ENCODE peak calls at places on chromosomes 7 and 10, in eight cellular contexts. One of them, this sample, is unnamed.

GRCh38 chr10:48231699-48232315 is 42.7 kb downstream of the FRMPD2 start:
- DNase-seq in nephron progenitor cell: no peak
- DNase-seq in CD14-positive monocyte: no peak
- DNase-seq in heart right ventricle: no peak
- DNase-seq in epithelial cell of esophagus: peak
- DNase-seq in A673: no peak
- DNase-seq in fibroblast of the aortic adventitia: no peak
- DNase-seq in sigmoid colon: no peak
- DNase-seq in this sample: no peak

GRCh38 chr7:22713463-22713862 is 13.5 kb upstream of the IL6 start:
- DNase-seq in fibroblast of the aortic adventitia: no peak
- DNase-seq in epithelial cell of esophagus: no peak
- DNase-seq in heart right ventricle: no peak
- DNase-seq in nephron progenitor cell: no peak
- DNase-seq in CD14-positive monocyte: no peak
- DNase-seq in A673: no peak
- DNase-seq in sigmoid colon: no peak
- DNase-seq in this sample: no peak

GRCh38 chr10:91579351-91579985 is 53.4 kb downstream of the PPP1R3C start:
- DNase-seq in fibroblast of the aortic adventitia: peak
- DNase-seq in nephron progenitor cell: no peak
- DNase-seq in CD14-positive monocyte: no peak
- DNase-seq in epithelial cell of esophagus: peak
- DNase-seq in heart right ventricle: no peak
- DNase-seq in A673: no peak
- DNase-seq in sigmoid colon: no peak
- DNase-seq in this sample: no peak

GRCh38 chr7:68362745-68363518 is 1235.3 kb upstream of the AUTS2 start:
- DNase-seq in nephron progenitor cell: no peak
- DNase-seq in A673: no peak
- DNase-seq in fibroblast of the aortic adventitia: no peak
- DNase-seq in CD14-positive monocyte: no peak
- DNase-seq in heart right ventricle: no peak
- DNase-seq in sigmoid colon: no peak
- DNase-seq in epithelial cell of esophagus: no peak
- DNase-seq in this sample: no peak

GRCh38 chr10:5510281-5511072 is 11.1 kb upstream of the CALML5 start:
- DNase-seq in fibroblast of the aortic adventitia: peak
- DNase-seq in CD14-positive monocyte: no peak
- DNase-seq in sigmoid colon: peak
- DNase-seq in epithelial cell of esophagus: no peak
- DNase-seq in heart right ventricle: no peak
- DNase-seq in nephron progenitor cell: no peak
- DNase-seq in A673: no peak
- DNase-seq in this sample: no peak

GRCh38 chr10:22453320-22453719 is 108.0 kb downstream of the SPAG6 start:
- DNase-seq in fibroblast of the aortic adventitia: no peak
- DNase-seq in CD14-positive monocyte: no peak
- DNase-seq in heart right ventricle: no peak
- DNase-seq in nephron progenitor cell: no peak
- DNase-seq in epithelial cell of esophagus: no peak
- DNase-seq in A673: no peak
- DNase-seq in sigmoid colon: no peak
- DNase-seq in this sample: no peak

GRCh38 chr7:28873410-28873809 is 84.7 kb downstream of the TRIL start:
- DNase-seq in sigmoid colon: no peak
- DNase-seq in nephron progenitor cell: no peak
- DNase-seq in fibroblast of the aortic adventitia: no peak
- DNase-seq in epithelial cell of esophagus: no peak
- DNase-seq in heart right ventricle: no peak
- DNase-seq in CD14-positive monocyte: no peak
- DNase-seq in A673: no peak
- DNase-seq in this sample: no peak

GRCh38 chr7:137801003-137801402 is 45.8 kb downstream of the DGKI start:
- DNase-seq in A673: no peak
- DNase-seq in fibroblast of the aortic adventitia: peak
- DNase-seq in epithelial cell of esophagus: peak
- DNase-seq in nephron progenitor cell: no peak
- DNase-seq in heart right ventricle: no peak
- DNase-seq in CD14-positive monocyte: no peak
- DNase-seq in sigmoid colon: no peak
- DNase-seq in this sample: peak

GRCh38 chr7:69367785-69368184 is 230.5 kb upstream of the AUTS2 start:
- DNase-seq in sigmoid colon: no peak
- DNase-seq in epithelial cell of esophagus: no peak
- DNase-seq in heart right ventricle: no peak
- DNase-seq in A673: no peak
- DNase-seq in nephron progenitor cell: no peak
- DNase-seq in fibroblast of the aortic adventitia: no peak
- DNase-seq in CD14-positive monocyte: no peak
- DNase-seq in this sample: no peak

GRCh38 chr7:5479133-5479745 is 55.6 kb upstream of the TNRC18 start:
- DNase-seq in sigmoid colon: no peak
- DNase-seq in fibroblast of the aortic adventitia: peak
- DNase-seq in nephron progenitor cell: no peak
- DNase-seq in A673: no peak
- DNase-seq in CD14-positive monocyte: no peak
- DNase-seq in heart right ventricle: no peak
- DNase-seq in epithelial cell of esophagus: no peak
- DNase-seq in this sample: no peak

GRCh38 chr10:78973901-78974408 is 94.8 kb upstream of the ZMIZ1 start:
- DNase-seq in fibroblast of the aortic adventitia: peak
- DNase-seq in CD14-positive monocyte: no peak
- DNase-seq in nephron progenitor cell: peak
- DNase-seq in sigmoid colon: peak
- DNase-seq in A673: peak
- DNase-seq in epithelial cell of esophagus: no peak
- DNase-seq in heart right ventricle: peak
- DNase-seq in this sample: peak

GRCh38 chr10:71963756-71964668 is at the start of gene CHST3:
- DNase-seq in heart right ventricle: peak
- DNase-seq in nephron progenitor cell: peak
- DNase-seq in epithelial cell of esophagus: peak
- DNase-seq in fibroblast of the aortic adventitia: peak
- DNase-seq in A673: peak
- DNase-seq in CD14-positive monocyte: no peak
- DNase-seq in sigmoid colon: peak
- DNase-seq in this sample: peak

GRCh38 chr10:118298787-118299186 is 43.3 kb downstream of the FAM204A start:
- DNase-seq in CD14-positive monocyte: no peak
- DNase-seq in fibroblast of the aortic adventitia: no peak
- DNase-seq in heart right ventricle: no peak
- DNase-seq in sigmoid colon: no peak
- DNase-seq in epithelial cell of esophagus: no peak
- DNase-seq in nephron progenitor cell: no peak
- DNase-seq in A673: no peak
- DNase-seq in this sample: no peak

GRCh38 chr7:155980841-155981240 is 168.6 kb upstream of the SHH start:
- DNase-seq in fibroblast of the aortic adventitia: no peak
- DNase-seq in A673: no peak
- DNase-seq in CD14-positive monocyte: peak
- DNase-seq in sigmoid colon: peak
- DNase-seq in epithelial cell of esophagus: no peak
- DNase-seq in nephron progenitor cell: no peak
- DNase-seq in heart right ventricle: no peak
- DNase-seq in this sample: no peak

GRCh38 chr7:28750981-28751380 is 207.1 kb downstream of the TRIL start:
- DNase-seq in sigmoid colon: no peak
- DNase-seq in A673: no peak
- DNase-seq in CD14-positive monocyte: no peak
- DNase-seq in heart right ventricle: no peak
- DNase-seq in nephron progenitor cell: no peak
- DNase-seq in fibroblast of the aortic adventitia: no peak
- DNase-seq in epithelial cell of esophagus: no peak
- DNase-seq in this sample: no peak

GRCh38 chr7:107539824-107540223 is 23.9 kb downstream of the COG5 start:
- DNase-seq in sigmoid colon: no peak
- DNase-seq in nephron progenitor cell: no peak
- DNase-seq in CD14-positive monocyte: no peak
- DNase-seq in A673: no peak
- DNase-seq in heart right ventricle: no peak
- DNase-seq in fibroblast of the aortic adventitia: no peak
- DNase-seq in epithelial cell of esophagus: no peak
- DNase-seq in this sample: no peak

GRCh38 chr10:4833286-4833685 is 7.3 kb downstream of the AKR1E2 start:
- DNase-seq in A673: no peak
- DNase-seq in fibroblast of the aortic adventitia: no peak
- DNase-seq in heart right ventricle: no peak
- DNase-seq in sigmoid colon: no peak
- DNase-seq in nephron progenitor cell: no peak
- DNase-seq in CD14-positive monocyte: no peak
- DNase-seq in epithelial cell of esophagus: no peak
- DNase-seq in this sample: no peak

GRCh38 chr10:43221419-43222293 is 45.2 kb downstream of the RASGEF1A start:
- DNase-seq in A673: no peak
- DNase-seq in nephron progenitor cell: peak
- DNase-seq in heart right ventricle: no peak
- DNase-seq in CD14-positive monocyte: peak
- DNase-seq in sigmoid colon: peak
- DNase-seq in epithelial cell of esophagus: no peak
- DNase-seq in fibroblast of the aortic adventitia: no peak
- DNase-seq in this sample: peak

GRCh38 chr10:98745645-98746044 is 298.9 kb upstream of the HPS1 start:
- DNase-seq in A673: no peak
- DNase-seq in fibroblast of the aortic adventitia: no peak
- DNase-seq in epithelial cell of esophagus: no peak
- DNase-seq in heart right ventricle: no peak
- DNase-seq in nephron progenitor cell: no peak
- DNase-seq in CD14-positive monocyte: no peak
- DNase-seq in sigmoid colon: no peak
- DNase-seq in this sample: no peak

GRCh38 chr10:132360766-132361447 is 28.9 kb downstream of the LRRC27 start:
- DNase-seq in heart right ventricle: no peak
- DNase-seq in epithelial cell of esophagus: no peak
- DNase-seq in fibroblast of the aortic adventitia: no peak
- DNase-seq in CD14-positive monocyte: no peak
- DNase-seq in A673: no peak
- DNase-seq in nephron progenitor cell: peak
- DNase-seq in sigmoid colon: peak
- DNase-seq in this sample: peak
- TF ChIP-seq CTCF in heart right ventricle: peak
- TF ChIP-seq CTCF in epithelial cell of esophagus: peak
- TF ChIP-seq CTCF in fibroblast of the aortic adventitia: peak
- TF ChIP-seq CTCF in CD14-positive monocyte: peak
- TF ChIP-seq CTCF in A673: peak
- TF ChIP-seq CTCF in nephron progenitor cell: peak
- TF ChIP-seq CTCF in sigmoid colon: no peak
- TF ChIP-seq CTCF in this sample: peak

DNA sequence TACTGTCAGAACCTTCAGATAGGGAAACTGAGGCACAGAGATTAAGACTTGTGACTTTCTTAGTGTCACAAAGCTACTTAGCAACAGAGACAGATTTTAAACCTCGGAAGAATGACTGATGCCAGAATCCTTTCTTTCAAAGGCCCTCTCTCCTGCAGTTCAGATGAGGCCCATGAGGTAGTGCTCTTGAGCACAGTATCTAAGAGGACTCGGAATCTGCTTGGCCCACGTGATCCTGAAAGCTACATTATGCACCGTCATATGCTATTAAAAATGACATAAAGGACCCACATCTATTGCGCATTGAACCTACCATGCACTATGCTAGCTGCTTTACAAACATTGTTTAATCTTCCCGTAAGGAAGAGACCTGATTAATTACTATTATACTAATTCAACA is 355.9 kb downstream of the SFMBT2 start:
- DNase-seq in heart right ventricle: no peak
- DNase-seq in epithelial cell of esophagus: no peak
- DNase-seq in fibroblast of the aortic adventitia: no peak
- DNase-seq in A673: peak
- DNase-seq in nephron progenitor cell: peak
- DNase-seq in CD14-positive monocyte: no peak
- DNase-seq in sigmoid colon: no peak
- DNase-seq in this sample: peak
- TF ChIP-seq CTCF in heart right ventricle: peak
- TF ChIP-seq CTCF in epithelial cell of esophagus: no peak
- TF ChIP-seq CTCF in fibroblast of the aortic adventitia: peak
- TF ChIP-seq CTCF in A673: peak
- TF ChIP-seq CTCF in nephron progenitor cell: peak
- TF ChIP-seq CTCF in CD14-positive monocyte: peak
- TF ChIP-seq CTCF in sigmoid colon: no peak
- TF ChIP-seq CTCF in this sample: peak

DNA sequence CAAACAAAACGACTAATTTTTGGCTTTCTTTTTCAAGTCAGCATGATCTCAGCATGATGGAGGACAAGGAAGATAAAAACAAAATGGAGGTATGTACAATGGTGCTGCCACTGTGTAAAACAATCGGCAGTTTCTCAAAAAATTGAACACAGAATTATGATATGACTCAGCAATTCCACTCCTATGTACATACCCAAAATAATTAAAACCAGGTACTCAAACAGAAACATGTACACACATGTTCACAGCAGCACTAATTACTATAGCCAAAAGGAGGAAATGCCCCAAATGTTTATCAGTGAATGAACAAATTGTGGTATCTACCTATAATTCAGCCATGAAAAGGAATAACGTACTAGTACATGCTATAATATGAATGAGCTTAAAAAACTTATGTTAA is 29.9 kb downstream of the SNX13 start:
- DNase-seq in nephron progenitor cell: no peak
- DNase-seq in sigmoid colon: no peak
- DNase-seq in CD14-positive monocyte: no peak
- DNase-seq in A673: no peak
- DNase-seq in fibroblast of the aortic adventitia: no peak
- DNase-seq in epithelial cell of esophagus: peak
- DNase-seq in heart right ventricle: no peak
- DNase-seq in this sample: no peak
- TF ChIP-seq CTCF in nephron progenitor cell: no peak
- TF ChIP-seq CTCF in sigmoid colon: no peak
- TF ChIP-seq CTCF in CD14-positive monocyte: no peak
- TF ChIP-seq CTCF in A673: no peak
- TF ChIP-seq CTCF in fibroblast of the aortic adventitia: no peak
- TF ChIP-seq CTCF in epithelial cell of esophagus: no peak
- TF ChIP-seq CTCF in heart right ventricle: no peak
- TF ChIP-seq CTCF in this sample: no peak

GRCh38 chr10:121597504-121598241 is 571 bp downstream of the FGFR2 start:
- DNase-seq in epithelial cell of esophagus: peak
- DNase-seq in nephron progenitor cell: peak
- DNase-seq in sigmoid colon: peak
- DNase-seq in CD14-positive monocyte: no peak
- DNase-seq in heart right ventricle: no peak
- DNase-seq in A673: no peak
- DNase-seq in fibroblast of the aortic adventitia: no peak
- DNase-seq in this sample: peak

GRCh38 chr10:121595321-121595805 is 2.9 kb downstream of the FGFR2 start:
- DNase-seq in nephron progenitor cell: no peak
- DNase-seq in heart right ventricle: no peak
- DNase-seq in sigmoid colon: peak
- DNase-seq in epithelial cell of esophagus: no peak
- DNase-seq in A673: no peak
- DNase-seq in fibroblast of the aortic adventitia: no peak
- DNase-seq in CD14-positive monocyte: no peak
- DNase-seq in this sample: no peak

GRCh38 chr10:121595806-121596667 is 2.2 kb downstream of the FGFR2 start:
- DNase-seq in CD14-positive monocyte: no peak
- DNase-seq in nephron progenitor cell: peak
- DNase-seq in fibroblast of the aortic adventitia: no peak
- DNase-seq in heart right ventricle: no peak
- DNase-seq in sigmoid colon: peak
- DNase-seq in epithelial cell of esophagus: no peak
- DNase-seq in A673: no peak
- DNase-seq in this sample: no peak

GRCh38 chr10:121598261-121599249 is at the start of gene FGFR2:
- DNase-seq in heart right ventricle: peak
- DNase-seq in CD14-positive monocyte: no peak
- DNase-seq in sigmoid colon: peak
- DNase-seq in fibroblast of the aortic adventitia: peak
- DNase-seq in A673: peak
- DNase-seq in nephron progenitor cell: peak
- DNase-seq in epithelial cell of esophagus: peak
- DNase-seq in this sample: peak

GRCh38 chr10:121596668-121597503 is 1.4 kb downstream of the FGFR2 start:
- DNase-seq in A673: no peak
- DNase-seq in sigmoid colon: peak
- DNase-seq in epithelial cell of esophagus: peak
- DNase-seq in fibroblast of the aortic adventitia: no peak
- DNase-seq in CD14-positive monocyte: no peak
- DNase-seq in heart right ventricle: peak
- DNase-seq in nephron progenitor cell: peak
- DNase-seq in this sample: peak
- TF ChIP-seq CTCF in A673: no peak
- TF ChIP-seq CTCF in sigmoid colon: peak
- TF ChIP-seq CTCF in epithelial cell of esophagus: no peak
- TF ChIP-seq CTCF in fibroblast of the aortic adventitia: no peak
- TF ChIP-seq CTCF in CD14-positive monocyte: no peak
- TF ChIP-seq CTCF in heart right ventricle: peak
- TF ChIP-seq CTCF in nephron progenitor cell: no peak
- TF ChIP-seq CTCF in this sample: no peak

This sample was measured in MCF 10A.